ENCODE peak calls at places on chromosomes 2 and 18, in seven cellular contexts. One of them, this sample, is unnamed.

GRCh38 chr18:48833701-48834394 is 116.9 kb downstream of the SMAD7 start:
- ATAC-seq in thoracic aorta: no peak
- ATAC-seq in RWPE2: no peak
- ATAC-seq in upper lobe of right lung: peak
- ATAC-seq in right cardiac atrium: no peak
- ATAC-seq in psoas muscle: no peak
- ATAC-seq in heart left ventricle: no peak
- ATAC-seq in this sample: no peak

GRCh38 chr2:46351388-46352141 is 54.4 kb downstream of the EPAS1 start:
- ATAC-seq in thoracic aorta: no peak
- ATAC-seq in RWPE2: no peak
- ATAC-seq in upper lobe of right lung: peak
- ATAC-seq in right cardiac atrium: peak
- ATAC-seq in psoas muscle: peak
- ATAC-seq in heart left ventricle: peak
- ATAC-seq in this sample: peak

GRCh38 chr2:45770773-45771172 is 119.3 kb downstream of the PRKCE start:
- ATAC-seq in thoracic aorta: no peak
- ATAC-seq in RWPE2: no peak
- ATAC-seq in upper lobe of right lung: no peak
- ATAC-seq in right cardiac atrium: no peak
- ATAC-seq in psoas muscle: no peak
- ATAC-seq in heart left ventricle: no peak
- ATAC-seq in this sample: peak

GRCh38 chr2:88959480-88960204 is 268.2 kb downstream of the RPIA start:
- ATAC-seq in thoracic aorta: no peak
- ATAC-seq in RWPE2: no peak
- ATAC-seq in upper lobe of right lung: no peak
- ATAC-seq in right cardiac atrium: no peak
- ATAC-seq in psoas muscle: no peak
- ATAC-seq in heart left ventricle: no peak
- ATAC-seq in this sample: no peak

GRCh38 chr2:101361519-101361918 is 25.8 kb downstream of the CREG2 start:
- ATAC-seq in thoracic aorta: no peak
- ATAC-seq in RWPE2: peak
- ATAC-seq in upper lobe of right lung: peak
- ATAC-seq in right cardiac atrium: no peak
- ATAC-seq in psoas muscle: no peak
- ATAC-seq in heart left ventricle: no peak
- ATAC-seq in this sample: no peak

GRCh38 chr2:96306370-96306769 is 1.0 kb upstream of the SNRNP200 start:
- ATAC-seq in thoracic aorta: no peak
- ATAC-seq in RWPE2: no peak
- ATAC-seq in upper lobe of right lung: no peak
- ATAC-seq in right cardiac atrium: no peak
- ATAC-seq in psoas muscle: no peak
- ATAC-seq in heart left ventricle: no peak
- ATAC-seq in this sample: no peak

GRCh38 chr2:28626891-28627421 is 124.7 kb upstream of the PPP1CB start:
- ATAC-seq in thoracic aorta: peak
- ATAC-seq in RWPE2: no peak
- ATAC-seq in upper lobe of right lung: peak
- ATAC-seq in right cardiac atrium: peak
- ATAC-seq in psoas muscle: peak
- ATAC-seq in heart left ventricle: peak
- ATAC-seq in this sample: peak

GRCh38 chr2:45170191-45170975 is 161.1 kb upstream of the SIX2 start:
- ATAC-seq in thoracic aorta: no peak
- ATAC-seq in RWPE2: no peak
- ATAC-seq in upper lobe of right lung: peak
- ATAC-seq in right cardiac atrium: peak
- ATAC-seq in psoas muscle: no peak
- ATAC-seq in heart left ventricle: no peak
- ATAC-seq in this sample: no peak

GRCh38 chr2:241007880-241008710 is 9.7 kb downstream of the SNED1 start:
- ATAC-seq in thoracic aorta: no peak
- ATAC-seq in RWPE2: no peak
- ATAC-seq in upper lobe of right lung: no peak
- ATAC-seq in right cardiac atrium: peak
- ATAC-seq in psoas muscle: peak
- ATAC-seq in heart left ventricle: peak
- ATAC-seq in this sample: no peak

GRCh38 chr2:8714283-8714682 is 32.4 kb downstream of the ID2 start:
- ATAC-seq in thoracic aorta: no peak
- ATAC-seq in RWPE2: no peak
- ATAC-seq in upper lobe of right lung: no peak
- ATAC-seq in right cardiac atrium: peak
- ATAC-seq in psoas muscle: no peak
- ATAC-seq in heart left ventricle: no peak
- ATAC-seq in this sample: no peak

GRCh38 chr18:37538526-37539205 is 26.9 kb downstream of the CELF4 start:
- ATAC-seq in thoracic aorta: no peak
- ATAC-seq in RWPE2: no peak
- ATAC-seq in upper lobe of right lung: no peak
- ATAC-seq in right cardiac atrium: no peak
- ATAC-seq in psoas muscle: no peak
- ATAC-seq in heart left ventricle: no peak
- ATAC-seq in this sample: no peak

GRCh38 chr2:138059487-138059886 is 95.2 kb downstream of the HNMT start:
- ATAC-seq in thoracic aorta: peak
- ATAC-seq in RWPE2: no peak
- ATAC-seq in upper lobe of right lung: no peak
- ATAC-seq in right cardiac atrium: peak
- ATAC-seq in psoas muscle: no peak
- ATAC-seq in heart left ventricle: no peak
- ATAC-seq in this sample: no peak

GRCh38 chr2:202375006-202375610 is 1.0 kb upstream of the BMPR2 start:
- ATAC-seq in thoracic aorta: peak
- ATAC-seq in RWPE2: peak
- ATAC-seq in upper lobe of right lung: peak
- ATAC-seq in right cardiac atrium: peak
- ATAC-seq in psoas muscle: peak
- ATAC-seq in heart left ventricle: peak
- ATAC-seq in this sample: peak

GRCh38 chr2:223058952-223059716 is 7.1 kb downstream of the KCNE4 start:
- ATAC-seq in thoracic aorta: no peak
- ATAC-seq in RWPE2: peak
- ATAC-seq in upper lobe of right lung: no peak
- ATAC-seq in right cardiac atrium: no peak
- ATAC-seq in psoas muscle: no peak
- ATAC-seq in heart left ventricle: no peak
- ATAC-seq in this sample: no peak

GRCh38 chr2:44079686-44080085 is 83.9 kb upstream of the LRPPRC start:
- ATAC-seq in thoracic aorta: no peak
- ATAC-seq in RWPE2: no peak
- ATAC-seq in upper lobe of right lung: no peak
- ATAC-seq in right cardiac atrium: no peak
- ATAC-seq in psoas muscle: no peak
- ATAC-seq in heart left ventricle: no peak
- ATAC-seq in this sample: no peak

GRCh38 chr2:68857446-68857845 is 13.8 kb downstream of the BMP10 start:
- ATAC-seq in thoracic aorta: no peak
- ATAC-seq in RWPE2: no peak
- ATAC-seq in upper lobe of right lung: peak
- ATAC-seq in right cardiac atrium: no peak
- ATAC-seq in psoas muscle: no peak
- ATAC-seq in heart left ventricle: no peak
- ATAC-seq in this sample: no peak

GRCh38 chr18:13455470-13455869 is 236.9 kb downstream of the LDLRAD4 start:
- ATAC-seq in thoracic aorta: no peak
- ATAC-seq in RWPE2: no peak
- ATAC-seq in upper lobe of right lung: no peak
- ATAC-seq in right cardiac atrium: no peak
- ATAC-seq in psoas muscle: no peak
- ATAC-seq in heart left ventricle: no peak
- ATAC-seq in this sample: no peak

GRCh38 chr2:100390001-100390940 is 27.2 kb downstream of the CHST10 start:
- ATAC-seq in thoracic aorta: no peak
- ATAC-seq in RWPE2: no peak
- ATAC-seq in upper lobe of right lung: peak
- ATAC-seq in right cardiac atrium: no peak
- ATAC-seq in psoas muscle: no peak
- ATAC-seq in heart left ventricle: no peak
- ATAC-seq in this sample: no peak

GRCh38 chr2:179936654-179937053 is 70.4 kb downstream of the CWC22 start:
- ATAC-seq in thoracic aorta: no peak
- ATAC-seq in RWPE2: peak
- ATAC-seq in upper lobe of right lung: peak
- ATAC-seq in right cardiac atrium: no peak
- ATAC-seq in psoas muscle: peak
- ATAC-seq in heart left ventricle: no peak
- ATAC-seq in this sample: no peak

GRCh38 chr2:174609261-174609660 is 11.7 kb upstream of the WIPF1 start:
- ATAC-seq in thoracic aorta: no peak
- ATAC-seq in RWPE2: no peak
- ATAC-seq in upper lobe of right lung: no peak
- ATAC-seq in right cardiac atrium: no peak
- ATAC-seq in psoas muscle: no peak
- ATAC-seq in heart left ventricle: no peak
- ATAC-seq in this sample: no peak
- H3K27ac ChIP-seq in thoracic aorta: no peak
- H3K27ac ChIP-seq in RWPE2: no peak
- H3K27ac ChIP-seq in upper lobe of right lung: no peak
- H3K27ac ChIP-seq in right cardiac atrium: no peak
- H3K27ac ChIP-seq in psoas muscle: no peak
- H3K27ac ChIP-seq in heart left ventricle: no peak
- H3K27ac ChIP-seq in this sample: no peak

DNA sequence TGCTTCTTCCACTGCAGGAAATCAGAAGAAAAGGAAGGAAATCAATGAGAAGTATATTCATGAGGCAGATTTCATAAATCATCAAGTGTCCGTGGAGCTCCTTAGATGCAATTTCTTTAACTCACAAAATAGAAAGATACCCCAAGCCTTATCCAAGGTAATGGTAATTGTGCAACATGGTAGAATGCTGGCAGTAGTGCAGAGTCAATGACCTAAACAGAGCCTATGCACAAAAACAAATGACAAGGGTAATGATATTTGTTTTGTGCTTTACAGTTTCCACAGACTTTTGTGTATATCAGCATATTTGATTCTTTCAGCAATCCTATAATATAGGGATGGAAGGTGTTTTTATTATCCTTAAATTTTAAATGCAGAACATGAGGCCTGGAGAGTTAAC is 102.7 kb downstream of the SETBP1 start:
- ATAC-seq in thoracic aorta: no peak
- ATAC-seq in RWPE2: no peak
- ATAC-seq in upper lobe of right lung: no peak
- ATAC-seq in right cardiac atrium: no peak
- ATAC-seq in psoas muscle: no peak
- ATAC-seq in heart left ventricle: no peak
- ATAC-seq in this sample: no peak
- H3K27ac ChIP-seq in thoracic aorta: no peak
- H3K27ac ChIP-seq in RWPE2: no peak
- H3K27ac ChIP-seq in upper lobe of right lung: no peak
- H3K27ac ChIP-seq in right cardiac atrium: no peak
- H3K27ac ChIP-seq in psoas muscle: peak
- H3K27ac ChIP-seq in heart left ventricle: no peak
- H3K27ac ChIP-seq in this sample: no peak

GRCh38 chr2:43038720-43039099 is 187.7 kb downstream of the ZFP36L2 start:
- ATAC-seq in thoracic aorta: no peak
- ATAC-seq in RWPE2: no peak
- ATAC-seq in upper lobe of right lung: no peak
- ATAC-seq in right cardiac atrium: no peak
- ATAC-seq in psoas muscle: no peak
- ATAC-seq in heart left ventricle: no peak
- ATAC-seq in this sample: no peak
- H3K27ac ChIP-seq in thoracic aorta: no peak
- H3K27ac ChIP-seq in RWPE2: peak
- H3K27ac ChIP-seq in upper lobe of right lung: no peak
- H3K27ac ChIP-seq in right cardiac atrium: no peak
- H3K27ac ChIP-seq in psoas muscle: no peak
- H3K27ac ChIP-seq in heart left ventricle: no peak
- H3K27ac ChIP-seq in this sample: peak

GRCh38 chr2:190466819-190467444 is 58.8 kb downstream of the MFSD6 start:
- ATAC-seq in thoracic aorta: no peak
- ATAC-seq in RWPE2: no peak
- ATAC-seq in upper lobe of right lung: no peak
- ATAC-seq in right cardiac atrium: no peak
- ATAC-seq in psoas muscle: no peak
- ATAC-seq in heart left ventricle: no peak
- ATAC-seq in this sample: no peak
- H3K27ac ChIP-seq in thoracic aorta: peak
- H3K27ac ChIP-seq in RWPE2: no peak
- H3K27ac ChIP-seq in upper lobe of right lung: peak
- H3K27ac ChIP-seq in right cardiac atrium: peak
- H3K27ac ChIP-seq in psoas muscle: peak
- H3K27ac ChIP-seq in heart left ventricle: peak
- H3K27ac ChIP-seq in this sample: peak

DNA sequence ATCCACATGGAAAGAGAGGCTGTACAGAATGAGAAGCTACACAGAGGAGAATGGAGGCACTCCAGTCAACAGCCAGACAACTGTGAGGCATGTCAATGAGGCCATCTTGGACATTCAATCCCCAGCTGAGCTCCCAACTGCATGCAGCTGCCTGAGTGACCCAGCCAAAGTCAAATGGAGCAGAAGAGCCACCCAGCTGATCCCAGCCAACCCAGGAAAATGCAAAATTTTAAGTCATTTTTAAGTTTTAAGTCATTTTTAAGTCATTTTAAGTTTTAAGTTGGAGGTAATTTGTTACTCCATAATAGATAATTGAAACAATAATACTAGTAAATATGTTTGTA is 63.6 kb downstream of the RBMS1 start:
- ATAC-seq in thoracic aorta: no peak
- ATAC-seq in RWPE2: no peak
- ATAC-seq in upper lobe of right lung: no peak
- ATAC-seq in right cardiac atrium: no peak
- ATAC-seq in psoas muscle: no peak
- ATAC-seq in heart left ventricle: no peak
- ATAC-seq in this sample: no peak
- H3K27ac ChIP-seq in thoracic aorta: peak
- H3K27ac ChIP-seq in RWPE2: peak
- H3K27ac ChIP-seq in upper lobe of right lung: peak
- H3K27ac ChIP-seq in right cardiac atrium: no peak
- H3K27ac ChIP-seq in psoas muscle: no peak
- H3K27ac ChIP-seq in heart left ventricle: no peak
- H3K27ac ChIP-seq in this sample: no peak